ENCODE peak calls at places on chromosomes 11 and 22, in nine cellular contexts. One of them, this sample, is unnamed.

GRCh38 chr11:94473177-94473799 is 20.4 kb downstream of the MRE11 start:
- DNase-seq in astrocyte of the spinal cord: peak
- DNase-seq in activated CD4-positive, alpha-beta T cell treated with anti-CD3 and anti-CD28 coated beads, Interleukin-2, amount 50 U/mL, for 24 hours: no peak
- DNase-seq in H7: no peak
- DNase-seq in neural crest cell: no peak
- DNase-seq in PC-9: no peak
- DNase-seq in psoas muscle: no peak
- DNase-seq in KBM-7: peak
- DNase-seq in CD8-positive, alpha-beta memory T cell: peak
- DNase-seq in this sample: no peak

GRCh38 chr11:31956310-31956709 is 134.6 kb upstream of the RCN1 start:
- DNase-seq in neural crest cell: no peak
- DNase-seq in activated CD4-positive, alpha-beta T cell treated with anti-CD3 and anti-CD28 coated beads, Interleukin-2, amount 50 U/mL, for 24 hours: no peak
- DNase-seq in psoas muscle: no peak
- DNase-seq in CD8-positive, alpha-beta memory T cell: no peak
- DNase-seq in astrocyte of the spinal cord: peak
- DNase-seq in H7: no peak
- DNase-seq in PC-9: no peak
- DNase-seq in KBM-7: no peak
- DNase-seq in this sample: no peak

GRCh38 chr11:110327508-110327907 is 31.1 kb upstream of the RDX start:
- DNase-seq in H7: no peak
- DNase-seq in psoas muscle: no peak
- DNase-seq in CD8-positive, alpha-beta memory T cell: no peak
- DNase-seq in KBM-7: no peak
- DNase-seq in astrocyte of the spinal cord: no peak
- DNase-seq in neural crest cell: no peak
- DNase-seq in PC-9: no peak
- DNase-seq in activated CD4-positive, alpha-beta T cell treated with anti-CD3 and anti-CD28 coated beads, Interleukin-2, amount 50 U/mL, for 24 hours: no peak
- DNase-seq in this sample: no peak

GRCh38 chr11:44112083-44112865 is 16.8 kb downstream of the EXT2 start:
- DNase-seq in astrocyte of the spinal cord: peak
- DNase-seq in CD8-positive, alpha-beta memory T cell: no peak
- DNase-seq in H7: no peak
- DNase-seq in PC-9: no peak
- DNase-seq in KBM-7: no peak
- DNase-seq in psoas muscle: peak
- DNase-seq in activated CD4-positive, alpha-beta T cell treated with anti-CD3 and anti-CD28 coated beads, Interleukin-2, amount 50 U/mL, for 24 hours: no peak
- DNase-seq in neural crest cell: no peak
- DNase-seq in this sample: no peak

GRCh38 chr22:23229646-23230045 is 49.3 kb downstream of the BCR start:
- DNase-seq in activated CD4-positive, alpha-beta T cell treated with anti-CD3 and anti-CD28 coated beads, Interleukin-2, amount 50 U/mL, for 24 hours: no peak
- DNase-seq in psoas muscle: no peak
- DNase-seq in PC-9: no peak
- DNase-seq in astrocyte of the spinal cord: no peak
- DNase-seq in H7: no peak
- DNase-seq in CD8-positive, alpha-beta memory T cell: no peak
- DNase-seq in neural crest cell: no peak
- DNase-seq in KBM-7: no peak
- DNase-seq in this sample: no peak

GRCh38 chr11:10455637-10456487 is 798 bp downstream of the AMPD3 start:
- DNase-seq in PC-9: peak
- DNase-seq in astrocyte of the spinal cord: peak
- DNase-seq in neural crest cell: no peak
- DNase-seq in H7: peak
- DNase-seq in CD8-positive, alpha-beta memory T cell: peak
- DNase-seq in psoas muscle: peak
- DNase-seq in activated CD4-positive, alpha-beta T cell treated with anti-CD3 and anti-CD28 coated beads, Interleukin-2, amount 50 U/mL, for 24 hours: peak
- DNase-seq in KBM-7: peak
- DNase-seq in this sample: no peak

GRCh38 chr11:65625628-65626342 is 10.2 kb downstream of the PCNX3 start:
- DNase-seq in activated CD4-positive, alpha-beta T cell treated with anti-CD3 and anti-CD28 coated beads, Interleukin-2, amount 50 U/mL, for 24 hours: no peak
- DNase-seq in CD8-positive, alpha-beta memory T cell: peak
- DNase-seq in PC-9: peak
- DNase-seq in astrocyte of the spinal cord: no peak
- DNase-seq in H7: peak
- DNase-seq in neural crest cell: peak
- DNase-seq in psoas muscle: peak
- DNase-seq in KBM-7: peak
- DNase-seq in this sample: no peak

GRCh38 chr22:39212721-39213376 is 31.9 kb downstream of the PDGFB start:
- DNase-seq in activated CD4-positive, alpha-beta T cell treated with anti-CD3 and anti-CD28 coated beads, Interleukin-2, amount 50 U/mL, for 24 hours: no peak
- DNase-seq in KBM-7: no peak
- DNase-seq in neural crest cell: no peak
- DNase-seq in psoas muscle: no peak
- DNase-seq in astrocyte of the spinal cord: no peak
- DNase-seq in H7: peak
- DNase-seq in CD8-positive, alpha-beta memory T cell: no peak
- DNase-seq in PC-9: peak
- DNase-seq in this sample: no peak

GRCh38 chr11:47861762-47862161 is 13.6 kb upstream of the NUP160 start:
- DNase-seq in astrocyte of the spinal cord: peak
- DNase-seq in KBM-7: no peak
- DNase-seq in PC-9: peak
- DNase-seq in activated CD4-positive, alpha-beta T cell treated with anti-CD3 and anti-CD28 coated beads, Interleukin-2, amount 50 U/mL, for 24 hours: no peak
- DNase-seq in H7: no peak
- DNase-seq in CD8-positive, alpha-beta memory T cell: no peak
- DNase-seq in psoas muscle: no peak
- DNase-seq in neural crest cell: no peak
- DNase-seq in this sample: no peak

This sample was measured in putamen.